ENCODE peak calls at places on chromosomes 1 and 21, in ten cellular contexts. N is naive thymus-derived CD4-positive, alpha-beta T cell; X is PC-3; Q is K562; T is CD4-positive, alpha-beta memory T cell; V is ovary; D is A549; O is body of pancreas; I is neuronal stem cell; U is mammary epithelial cell. E is an unnamed sample. For H3K4me1 and H3K9me3, the result is how much of the 10 kb centered on the place peaks cover.

GRCh38 chr1:200153277-200154055 is 126.0 kb downstream of the NR5A2 start:
- DNase-seq in T (peak), V (no peak), D (no peak), N (peak), O (no peak), U (no peak), Q (no peak), I (no peak), X (no peak), E (peak)

GRCh38 chr1:233844275-233844674 is 60.2 kb upstream of the SLC35F3 start:
- DNase-seq in O (no peak), D (no peak), U (no peak), Q (no peak), N (no peak), V (no peak), I (no peak), T (no peak), X (no peak), E (no peak)

GRCh38 chr1:170671629-170671963 is 7.7 kb downstream of the PRRX1 start:
- DNase-seq in U (no peak), T (no peak), D (no peak), N (no peak), V (no peak), X (no peak), Q (no peak), O (no peak), I (no peak), E (no peak)

GRCh38 chr1:226988337-226988672 is 48.2 kb downstream of the COQ8A start:
- DNase-seq in I (no peak), V (no peak), N (no peak), D (no peak), Q (no peak), U (no peak), O (no peak), T (no peak), X (peak), E (peak)

GRCh38 chr1:32172621-32173245 is 6.7 kb upstream of the TXLNA start:
- DNase-seq in T (no peak), I (no peak), U (peak), X (peak), O (no peak), D (no peak), V (no peak), N (no peak), Q (no peak), E (peak)

GRCh38 chr1:42735056-42735455 is 5.0 kb downstream of the CLDN19 start:
- DNase-seq in O (no peak), I (no peak), N (no peak), Q (no peak), X (no peak), T (no peak), V (no peak), U (no peak), D (no peak), E (no peak)

GRCh38 chr21:29178936-29179335 is 48.5 kb downstream of the MAP3K7CL start:
- DNase-seq in I (no peak), V (no peak), U (no peak), Q (no peak), D (no peak), T (no peak), N (no peak), X (no peak), O (no peak), E (no peak)

GRCh38 chr21:46064870-46065214 is 33.1 kb upstream of the COL6A2 start:
- DNase-seq in V (no peak), D (no peak), X (no peak), T (no peak), N (no peak), U (no peak), Q (no peak), I (no peak), O (no peak), E (no peak)

GRCh38 chr1:118636004-118636403 is 352.1 kb downstream of the TBX15 start:
- DNase-seq in Q (no peak), T (no peak), V (no peak), I (no peak), X (peak), D (no peak), O (no peak), U (no peak), N (no peak), E (no peak)

GRCh38 chr1:163275222-163275621 is 46.5 kb upstream of the NUF2 start:
- DNase-seq in I (no peak), N (no peak), Q (peak), X (no peak), D (peak), T (no peak), U (no peak), O (no peak), V (no peak), E (no peak)

GRCh38 chr21:42198949-42199348 is 20.0 kb upstream of the ABCG1 start:
- DNase-seq in V (no peak), U (no peak), I (no peak), N (no peak), D (no peak), Q (no peak), X (no peak), O (no peak), T (no peak), E (peak)

GRCh38 chr1:241591736-241592135 is 48.4 kb downstream of the CHML start:
- DNase-seq in U (no peak), Q (no peak), D (no peak), I (no peak), T (no peak), X (peak), V (no peak), O (no peak), N (no peak), E (no peak)

GRCh38 chr1:169363046-169363756 is 4.4 kb downstream of the NME7 start:
- DNase-seq in U (peak), D (no peak), Q (no peak), O (no peak), V (no peak), T (no peak), I (no peak), X (peak), N (no peak), E (peak)

GRCh38 chr21:39104911-39105310 is 78.3 kb downstream of the PSMG1 start:
- DNase-seq in Q (no peak), N (no peak), V (no peak), U (no peak), D (no peak), X (no peak), I (no peak), O (no peak), T (no peak), E (no peak)

GRCh38 chr1:109823543-109824348 is 60.0 kb upstream of the EPS8L3 start:
- DNase-seq in N (no peak), U (peak), I (no peak), T (no peak), Q (peak), X (peak), V (peak), O (peak), D (peak), E (no peak)

GRCh38 chr1:222370911-222371717 is 176.8 kb downstream of the HHIPL2 start:
- DNase-seq in T (no peak), V (no peak), Q (no peak), O (no peak), D (peak), N (no peak), I (no peak), U (peak), X (no peak), E (no peak)

GRCh38 chr1:117842408-117843170 is 86.8 kb downstream of the GDAP2 start:
- DNase-seq in T (no peak), V (no peak), I (no peak), D (no peak), Q (peak), U (no peak), X (peak), O (no peak), N (no peak), E (no peak)

GRCh38 chr21:17368748-17369363 is 144.0 kb upstream of the CXADR start:
- DNase-seq in Q (no peak), U (no peak), X (no peak), D (no peak), I (no peak), T (no peak), V (no peak), N (no peak), O (no peak), E (no peak)

GRCh38 chr1:94863297-94863911 is 43.2 kb downstream of the SLC44A3 start:
- DNase-seq in T (no peak), U (peak), D (no peak), X (peak), N (no peak), I (no peak), O (peak), V (peak), Q (no peak), E (no peak)

GRCh38 chr1:29931477-29932175 is 695.3 kb downstream of the PTPRU start:
- DNase-seq in V (no peak), I (no peak), Q (no peak), D (no peak), N (no peak), U (no peak), X (no peak), O (no peak), T (no peak), E (no peak)

GRCh38 chr1:20634594-20635084 is 1.4 kb downstream of the PINK1 start:
- DNase-seq in V (no peak), X (peak), Q (peak), D (no peak), T (peak), I (no peak), N (peak), O (peak), U (peak), E (peak)

GRCh38 chr1:225652726-225653462 is at the start of gene ENAH:
- DNase-seq in I (peak), N (peak), U (peak), Q (peak), D (peak), T (peak), V (peak), O (peak), X (peak), E (no peak)

GRCh38 chr1:208127791-208128408 is 116.3 kb downstream of the PLXNA2 start:
- DNase-seq in Q (no peak), X (no peak), T (no peak), I (no peak), O (no peak), N (no peak), U (no peak), D (no peak), V (no peak), E (no peak)

GRCh38 chr21:38679531-38679930 is 126.2 kb upstream of the ETS2 start:
- DNase-seq in U (peak), Q (peak), T (no peak), D (no peak), V (no peak), N (no peak), O (no peak), X (peak), I (no peak), E (no peak)

GRCh38 chr21:15051652-15052554 is 12.9 kb downstream of the NRIP1 start:
- DNase-seq in T (no peak), V (no peak), U (no peak), O (no peak), I (no peak), N (no peak), X (peak), Q (peak), D (peak), E (peak)

GRCh38 chr1:228337711-228338520 is 68.7 kb downstream of the TRIM11 start:
- DNase-seq in X (no peak), N (no peak), I (no peak), T (no peak), D (no peak), O (no peak), U (no peak), V (peak), Q (no peak), E (no peak)

GRCh38 chr1:24635195-24635843 is 7.8 kb upstream of the SRRM1 start:
- DNase-seq in I (peak), Q (peak), V (no peak), D (peak), U (peak), T (peak), N (peak), X (peak), O (peak), E (peak)

GRCh38 chr1:118185083-118185899 is at the start of gene SPAG17:
- DNase-seq in O (peak), U (peak), X (no peak), T (no peak), Q (peak), N (no peak), D (peak), I (peak), V (peak), E (no peak)

GRCh38 chr1:72111662-72112061 is 170.7 kb downstream of the NEGR1 start:
- DNase-seq in X (no peak), I (no peak), U (no peak), Q (no peak), D (no peak), O (no peak), N (no peak), V (no peak), T (no peak), E (no peak)

GRCh38 chr1:154431586-154432373 is 26.6 kb downstream of the IL6R start:
- DNase-seq in V (no peak), T (no peak), U (peak), X (peak), D (peak), I (no peak), Q (peak), O (peak), N (no peak), E (peak)

GRCh38 chr1:78673120-78673519 is 23.5 kb downstream of the IFI44 start:
- DNase-seq in V (no peak), X (no peak), T (peak), I (no peak), O (no peak), U (no peak), N (no peak), D (peak), Q (no peak), E (peak)

GRCh38 chr1:36962991-36963390 is 71.3 kb downstream of the GRIK3 start:
- DNase-seq in U (no peak), Q (no peak), N (no peak), X (no peak), V (no peak), I (no peak), D (no peak), T (no peak), O (no peak), E (no peak)

GRCh38 chr1:44594353-44594752 is 79.9 kb downstream of the TMEM53 start:
- DNase-seq in V (no peak), Q (no peak), N (no peak), X (no peak), I (no peak), D (no peak), T (no peak), O (no peak), U (no peak), E (no peak)

GRCh38 chr1:12511516-12512468 is 106.2 kb downstream of the DHRS3 start:
- DNase-seq in I (no peak), N (no peak), O (no peak), X (no peak), Q (peak), V (no peak), U (no peak), D (no peak), T (no peak), E (no peak)

GRCh38 chr21:43789276-43790052 is at the start of gene RRP1:
- DNase-seq in N (peak), V (peak), D (peak), T (peak), U (peak), X (peak), Q (peak), O (peak), I (peak), E (peak)

GRCh38 chr1:178683304-178683703 is 41.7 kb upstream of the RALGPS2 start:
- DNase-seq in V (no peak), O (no peak), N (no peak), U (no peak), Q (no peak), I (no peak), X (no peak), T (no peak), D (no peak), E (no peak)

GRCh38 chr1:178682429-178682828 is 42.6 kb upstream of the RALGPS2 start:
- DNase-seq in N (no peak), O (no peak), V (no peak), I (no peak), T (no peak), U (peak), Q (no peak), X (peak), D (no peak), E (no peak)

GRCh38 chr1:178682886-178683285 is 42.2 kb upstream of the RALGPS2 start:
- DNase-seq in Q (no peak), I (no peak), N (no peak), D (no peak), O (no peak), T (no peak), V (no peak), X (no peak), U (no peak), E (no peak)

GRCh38 chr1:178684542-178685000 is 40.5 kb upstream of the RALGPS2 start:
- DNase-seq in T (no peak), N (no peak), D (peak), Q (no peak), O (no peak), V (no peak), X (peak), I (no peak), U (peak), E (no peak)

GRCh38 chr1:178684111-178684510 is 40.9 kb upstream of the RALGPS2 start:
- DNase-seq in V (no peak), D (no peak), X (no peak), I (no peak), T (no peak), O (no peak), Q (no peak), U (peak), N (no peak), E (no peak)
- H3K27ac ChIP-seq in V (no peak), D (peak), X (peak), I (no peak), T (no peak), O (no peak), Q (no peak), U (peak), N (no peak), E (no peak)

GRCh38 chr1:197911857-197912696 is 5.1 kb upstream of the LHX9 start:
- DNase-seq in O (no peak), T (no peak), U (no peak), V (no peak), X (no peak), I (peak), D (no peak), N (no peak), Q (no peak), E (no peak)

GRCh38 chr1:197908695-197909336 is 6.4 kb downstream of the C1orf53 start:
- DNase-seq in N (no peak), U (no peak), I (peak), X (no peak), O (no peak), T (no peak), Q (no peak), D (no peak), V (no peak), E (no peak)

GRCh38 chr1:197909346-197909745 is 6.9 kb downstream of the C1orf53 start:
- DNase-seq in T (no peak), X (no peak), I (peak), O (no peak), Q (no peak), D (no peak), U (no peak), V (no peak), N (no peak), E (no peak)

GRCh38 chr1:197911172-197911856 is 5.9 kb upstream of the LHX9 start:
- DNase-seq in N (no peak), T (no peak), D (no peak), X (no peak), Q (no peak), V (no peak), U (no peak), I (peak), O (no peak), E (no peak)

DNA sequence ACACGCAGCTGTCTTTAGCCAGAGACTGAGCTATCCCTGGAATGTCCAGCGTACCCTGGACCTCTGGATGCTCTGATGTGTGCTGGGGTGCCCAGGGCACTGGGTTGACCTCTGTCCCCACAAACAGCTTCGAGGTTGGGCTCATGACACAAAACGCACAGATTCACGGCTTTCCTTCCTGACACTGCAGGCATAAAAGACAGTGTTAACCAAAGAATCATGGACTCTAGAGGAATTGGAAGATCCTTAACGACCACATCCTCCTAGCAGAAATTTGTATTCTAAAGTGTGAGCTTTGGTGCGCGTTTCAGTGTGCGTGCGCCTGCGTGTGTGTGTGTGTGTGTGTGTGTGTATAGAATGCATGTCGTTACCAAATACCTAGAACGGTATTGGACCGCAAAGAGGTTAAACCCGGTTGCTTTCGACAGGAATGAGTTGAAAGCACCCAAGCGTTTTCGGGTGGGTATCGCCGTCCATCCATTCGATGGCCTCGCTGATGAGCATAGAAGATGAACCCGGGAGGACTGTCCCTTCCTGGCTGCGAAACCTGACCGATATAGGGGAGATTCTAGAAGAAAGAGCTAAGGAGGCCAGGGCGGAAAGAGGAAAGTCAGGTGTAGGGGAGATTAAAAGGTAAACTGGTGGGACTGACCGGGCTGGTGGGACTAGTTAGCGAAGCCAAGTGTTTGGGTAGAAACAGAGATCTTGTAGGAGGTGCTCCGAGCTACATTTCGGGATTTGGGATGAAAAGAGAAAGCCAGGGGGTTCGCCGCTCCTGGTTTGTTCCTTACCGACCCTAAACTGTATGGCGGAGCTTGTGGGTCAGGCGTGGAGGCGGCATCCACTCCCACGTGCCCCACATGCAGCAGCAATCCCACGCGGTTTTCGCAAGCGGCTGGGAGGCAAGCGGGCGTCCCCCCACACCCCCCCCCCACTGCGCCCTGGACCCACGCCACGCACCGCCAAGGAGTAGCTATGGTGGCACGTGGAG is 6.8 kb upstream of the LHX9 start:
- DNase-seq in D (no peak), Q (no peak), U (no peak), T (no peak), V (no peak), N (no peak), X (no peak), I (peak), O (no peak), E (no peak)
- H3K4me1 ChIP-seq in D (under half), Q (under half), U (under half), T (half or more), V (under half), N (under half), X (under half), I (under half), O (under half), E (half or more)

GRCh38 chr1:184407816-184408510 is 21.1 kb downstream of the C1orf21 start:
- DNase-seq in T (no peak), O (no peak), N (no peak), U (no peak), Q (no peak), D (peak), V (no peak), I (no peak), X (peak), E (no peak)
- H3K9me3 ChIP-seq in T (under half), O (under half), N (under half), U (under half), Q (under half), D (under half), V (under half), I (under half), X (under half), E (under half)

DNA sequence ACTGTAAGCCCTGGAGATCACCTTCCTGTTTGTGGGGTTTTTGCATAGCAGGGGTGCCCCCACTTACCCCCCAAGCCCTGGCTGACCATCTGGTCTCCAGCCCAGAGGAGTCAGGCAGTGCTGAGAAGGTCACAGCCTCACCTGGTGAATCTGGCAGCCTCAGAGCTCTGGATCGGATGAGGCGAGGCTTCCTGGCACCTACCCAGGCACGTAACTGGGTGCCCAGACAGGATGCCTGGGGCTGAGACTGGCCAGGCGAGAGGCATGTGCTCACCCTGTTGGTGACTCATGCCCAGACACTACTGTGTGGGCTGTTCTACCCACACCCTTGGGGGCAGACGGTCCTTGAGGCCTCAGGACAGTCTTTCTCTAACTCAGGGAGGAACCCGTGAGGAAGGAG is 15.2 kb upstream of the PADI3 start:
- DNase-seq in U (peak), X (peak), I (no peak), Q (no peak), V (no peak), D (peak), N (no peak), O (peak), T (no peak), E (no peak)
- H3K27ac ChIP-seq in U (peak), X (peak), I (no peak), Q (no peak), V (no peak), D (peak), N (no peak), O (peak), T (no peak), E (no peak)

E was measured in CD4-positive, CD25-positive, alpha-beta regulatory T cell.